ENCODE peak calls at places on chromosome 5, in nine cellular contexts. One of them, this sample, is unnamed.

GRCh38 chr5:75469017-75469416 is 42.4 kb downstream of the CERT1 start:
- DNase-seq in astrocyte: no peak
- DNase-seq in upper lobe of right lung: no peak
- DNase-seq in CD4-positive, CD25-positive, alpha-beta regulatory T cell: no peak
- DNase-seq in keratinocyte: no peak
- DNase-seq in tibial artery: no peak
- DNase-seq in neural progenitor cell: no peak
- DNase-seq in RWPE1: no peak
- DNase-seq in thyroid gland: no peak
- DNase-seq in this sample: no peak

GRCh38 chr5:9617739-9618504 is 12.2 kb downstream of the TAS2R1 start:
- DNase-seq in tibial artery: no peak
- DNase-seq in upper lobe of right lung: no peak
- DNase-seq in neural progenitor cell: no peak
- DNase-seq in thyroid gland: no peak
- DNase-seq in RWPE1: no peak
- DNase-seq in keratinocyte: no peak
- DNase-seq in astrocyte: no peak
- DNase-seq in CD4-positive, CD25-positive, alpha-beta regulatory T cell: no peak
- DNase-seq in this sample: no peak

GRCh38 chr5:68252678-68253520 is 37.3 kb downstream of the PIK3R1 start:
- DNase-seq in tibial artery: no peak
- DNase-seq in upper lobe of right lung: no peak
- DNase-seq in keratinocyte: no peak
- DNase-seq in neural progenitor cell: peak; percentile 85
- DNase-seq in RWPE1: peak; percentile 86
- DNase-seq in thyroid gland: peak; percentile 65
- DNase-seq in CD4-positive, CD25-positive, alpha-beta regulatory T cell: peak; percentile 24
- DNase-seq in astrocyte: peak; percentile 52
- DNase-seq in this sample: no peak

GRCh38 chr5:107549567-107549966 is 121.2 kb downstream of the EFNA5 start:
- DNase-seq in tibial artery: no peak
- DNase-seq in keratinocyte: no peak
- DNase-seq in upper lobe of right lung: no peak
- DNase-seq in CD4-positive, CD25-positive, alpha-beta regulatory T cell: no peak
- DNase-seq in neural progenitor cell: no peak
- DNase-seq in astrocyte: no peak
- DNase-seq in thyroid gland: no peak
- DNase-seq in RWPE1: no peak
- DNase-seq in this sample: no peak

GRCh38 chr5:82330506-82330905 is 52.4 kb upstream of the RPS23 start:
- DNase-seq in thyroid gland: no peak
- DNase-seq in RWPE1: no peak
- DNase-seq in tibial artery: no peak
- DNase-seq in keratinocyte: no peak
- DNase-seq in astrocyte: no peak
- DNase-seq in CD4-positive, CD25-positive, alpha-beta regulatory T cell: no peak
- DNase-seq in neural progenitor cell: no peak
- DNase-seq in upper lobe of right lung: no peak
- DNase-seq in this sample: no peak

GRCh38 chr5:155125696-155126095 is 112.1 kb downstream of the KIF4B start:
- DNase-seq in neural progenitor cell: no peak
- DNase-seq in tibial artery: no peak
- DNase-seq in upper lobe of right lung: no peak
- DNase-seq in astrocyte: no peak
- DNase-seq in keratinocyte: no peak
- DNase-seq in thyroid gland: no peak
- DNase-seq in RWPE1: no peak
- DNase-seq in CD4-positive, CD25-positive, alpha-beta regulatory T cell: no peak
- DNase-seq in this sample: no peak

GRCh38 chr5:57441557-57441956 is 41.1 kb downstream of the ACTBL2 start:
- DNase-seq in astrocyte: peak; percentile 99
- DNase-seq in CD4-positive, CD25-positive, alpha-beta regulatory T cell: no peak
- DNase-seq in tibial artery: no peak
- DNase-seq in RWPE1: peak; percentile 75
- DNase-seq in keratinocyte: peak; percentile 57
- DNase-seq in thyroid gland: no peak
- DNase-seq in neural progenitor cell: no peak
- DNase-seq in upper lobe of right lung: no peak
- DNase-seq in this sample: no peak

GRCh38 chr5:94793816-94794198 is 175.3 kb downstream of the SLF1 start:
- DNase-seq in tibial artery: no peak
- DNase-seq in CD4-positive, CD25-positive, alpha-beta regulatory T cell: no peak
- DNase-seq in thyroid gland: no peak
- DNase-seq in keratinocyte: no peak
- DNase-seq in neural progenitor cell: no peak
- DNase-seq in astrocyte: peak; percentile 74
- DNase-seq in upper lobe of right lung: no peak
- DNase-seq in RWPE1: no peak
- DNase-seq in this sample: no peak

GRCh38 chr5:141834331-141834730 is 43.9 kb downstream of the PCDH1 start:
- DNase-seq in CD4-positive, CD25-positive, alpha-beta regulatory T cell: no peak
- DNase-seq in tibial artery: no peak
- DNase-seq in RWPE1: no peak
- DNase-seq in neural progenitor cell: no peak
- DNase-seq in astrocyte: no peak
- DNase-seq in keratinocyte: no peak
- DNase-seq in thyroid gland: no peak
- DNase-seq in upper lobe of right lung: no peak
- DNase-seq in this sample: no peak

GRCh38 chr5:141826674-141827073 is 51.5 kb downstream of the PCDH1 start:
- DNase-seq in thyroid gland: no peak
- DNase-seq in tibial artery: no peak
- DNase-seq in astrocyte: no peak
- DNase-seq in keratinocyte: no peak
- DNase-seq in RWPE1: no peak
- DNase-seq in CD4-positive, CD25-positive, alpha-beta regulatory T cell: no peak
- DNase-seq in upper lobe of right lung: no peak
- DNase-seq in neural progenitor cell: no peak
- DNase-seq in this sample: no peak

GRCh38 chr5:141835928-141836667 is 42.1 kb downstream of the PCDH1 start:
- DNase-seq in CD4-positive, CD25-positive, alpha-beta regulatory T cell: no peak
- DNase-seq in RWPE1: no peak
- DNase-seq in astrocyte: peak; percentile 16
- DNase-seq in thyroid gland: no peak
- DNase-seq in upper lobe of right lung: no peak
- DNase-seq in neural progenitor cell: no peak
- DNase-seq in keratinocyte: no peak
- DNase-seq in tibial artery: peak; percentile 78
- DNase-seq in this sample: no peak

GRCh38 chr5:141828162-141828561 is 50.0 kb downstream of the PCDH1 start:
- DNase-seq in RWPE1: no peak
- DNase-seq in keratinocyte: no peak
- DNase-seq in thyroid gland: no peak
- DNase-seq in CD4-positive, CD25-positive, alpha-beta regulatory T cell: no peak
- DNase-seq in neural progenitor cell: no peak
- DNase-seq in upper lobe of right lung: no peak
- DNase-seq in astrocyte: no peak
- DNase-seq in tibial artery: no peak
- DNase-seq in this sample: no peak

DNA sequence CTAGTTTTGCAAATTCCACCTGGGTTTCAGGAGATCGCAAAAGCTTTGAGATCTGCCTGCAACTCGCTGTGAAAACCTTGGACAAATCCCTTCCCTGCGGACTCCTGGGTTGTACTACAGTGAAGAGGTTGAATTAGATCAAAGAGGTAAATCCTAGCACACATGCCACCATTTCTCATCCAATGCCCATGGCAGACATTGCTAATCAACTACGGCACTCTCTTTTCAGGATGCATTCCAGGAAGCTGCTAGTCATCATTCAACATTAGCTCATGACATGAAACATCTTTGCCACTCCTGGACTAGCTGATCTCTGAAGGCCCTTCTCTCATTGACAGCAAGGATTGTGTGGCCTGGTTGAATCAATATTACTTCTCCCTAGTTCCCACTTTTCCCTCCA is 46.1 kb downstream of the PCDH1 start:
- DNase-seq in RWPE1: no peak
- DNase-seq in neural progenitor cell: no peak
- DNase-seq in tibial artery: no peak
- DNase-seq in keratinocyte: no peak
- DNase-seq in astrocyte: no peak
- DNase-seq in CD4-positive, CD25-positive, alpha-beta regulatory T cell: no peak
- DNase-seq in upper lobe of right lung: no peak
- DNase-seq in thyroid gland: no peak
- DNase-seq in this sample: no peak
- H3K27ac ChIP-seq in RWPE1: no peak overlapping the region
- H3K27ac ChIP-seq in neural progenitor cell: no peak overlapping the region
- H3K27ac ChIP-seq in tibial artery: no peak overlapping the region
- H3K27ac ChIP-seq in keratinocyte: no peak overlapping the region
- H3K27ac ChIP-seq in astrocyte: no peak overlapping the region
- H3K27ac ChIP-seq in CD4-positive, CD25-positive, alpha-beta regulatory T cell: no peak overlapping the region
- H3K27ac ChIP-seq in upper lobe of right lung: no peak overlapping the region
- H3K27ac ChIP-seq in thyroid gland: no peak overlapping the region
- H3K27ac ChIP-seq in this sample: peak overlapping the region; percentile 55

DNA sequence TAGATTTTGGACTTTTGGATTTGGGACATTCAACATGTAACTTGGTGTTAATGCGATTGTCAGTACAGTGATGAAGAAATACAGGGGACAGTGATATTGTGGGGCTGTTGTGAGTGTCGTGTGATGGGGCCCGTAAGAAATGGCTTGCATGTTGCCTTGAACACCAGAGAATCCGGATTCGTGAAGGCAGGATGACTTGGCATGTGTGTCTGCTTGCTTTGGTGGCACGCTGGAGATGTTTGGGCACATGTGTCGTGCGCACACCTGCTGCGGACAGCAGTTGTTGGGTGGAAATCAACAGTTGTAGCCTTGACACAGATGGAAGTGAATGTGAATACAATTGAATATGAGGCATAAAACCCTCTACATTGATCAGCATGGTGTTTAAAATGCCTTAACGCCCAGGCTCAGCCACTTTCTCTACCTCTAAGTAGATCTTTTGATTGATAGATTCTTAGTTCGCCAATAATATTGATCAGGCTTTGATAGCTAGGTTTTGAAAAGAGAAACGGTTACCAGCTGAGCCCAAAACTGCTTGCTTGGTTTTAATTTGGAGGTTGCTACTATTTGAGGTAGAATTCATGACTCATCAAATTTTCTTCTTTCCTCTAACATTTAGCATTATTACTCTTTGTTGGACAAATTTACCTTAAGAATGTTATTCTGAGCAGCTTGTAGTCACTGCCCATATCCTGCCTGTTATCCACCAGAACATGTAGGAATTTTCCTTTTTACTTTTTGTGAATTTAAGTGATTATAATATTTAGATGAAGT is 94.4 kb downstream of the TRIO start:
- DNase-seq in upper lobe of right lung: no peak
- DNase-seq in RWPE1: no peak
- DNase-seq in astrocyte: peak; percentile 35
- DNase-seq in neural progenitor cell: no peak
- DNase-seq in tibial artery: no peak
- DNase-seq in keratinocyte: no peak
- DNase-seq in CD4-positive, CD25-positive, alpha-beta regulatory T cell: no peak
- DNase-seq in thyroid gland: no peak
- DNase-seq in this sample: no peak
- H3K27ac ChIP-seq in upper lobe of right lung: no peak overlapping the region
- H3K27ac ChIP-seq in RWPE1: no peak overlapping the region
- H3K27ac ChIP-seq in astrocyte: peak overlapping the region; percentile 22
- H3K27ac ChIP-seq in neural progenitor cell: peak overlapping the region; percentile 39
- H3K27ac ChIP-seq in tibial artery: no peak overlapping the region
- H3K27ac ChIP-seq in keratinocyte: no peak overlapping the region
- H3K27ac ChIP-seq in CD4-positive, CD25-positive, alpha-beta regulatory T cell: no peak overlapping the region
- H3K27ac ChIP-seq in thyroid gland: no peak overlapping the region
- H3K27ac ChIP-seq in this sample: no peak overlapping the region

GRCh38 chr5:116577064-116577788 is 2.6 kb upstream of the SEMA6A start:
- DNase-seq in astrocyte: no peak
- DNase-seq in RWPE1: no peak
- DNase-seq in tibial artery: no peak
- DNase-seq in neural progenitor cell: peak; percentile 23
- DNase-seq in thyroid gland: no peak
- DNase-seq in keratinocyte: no peak
- DNase-seq in CD4-positive, CD25-positive, alpha-beta regulatory T cell: no peak
- DNase-seq in upper lobe of right lung: no peak
- DNase-seq in this sample: no peak

GRCh38 chr5:116574682-116575634 is at the start of gene SEMA6A:
- DNase-seq in upper lobe of right lung: peak; percentile 89
- DNase-seq in astrocyte: peak; percentile 81
- DNase-seq in CD4-positive, CD25-positive, alpha-beta regulatory T cell: no peak
- DNase-seq in thyroid gland: peak; percentile 94
- DNase-seq in keratinocyte: peak; percentile 62
- DNase-seq in tibial artery: peak; percentile 90
- DNase-seq in RWPE1: peak; percentile 67
- DNase-seq in neural progenitor cell: peak; percentile 97
- DNase-seq in this sample: peak; percentile 79

GRCh38 chr5:116575635-116576042 is 1.0 kb upstream of the SEMA6A start:
- DNase-seq in neural progenitor cell: peak; percentile 64
- DNase-seq in tibial artery: peak; percentile 65
- DNase-seq in RWPE1: no peak
- DNase-seq in CD4-positive, CD25-positive, alpha-beta regulatory T cell: no peak
- DNase-seq in keratinocyte: peak; percentile 25
- DNase-seq in upper lobe of right lung: peak; percentile 57
- DNase-seq in thyroid gland: peak; percentile 65
- DNase-seq in astrocyte: no peak
- DNase-seq in this sample: no peak

GRCh38 chr5:116573617-116574431 is 799 bp downstream of the SEMA6A start:
- DNase-seq in thyroid gland: peak; percentile 44
- DNase-seq in astrocyte: no peak
- DNase-seq in tibial artery: peak; percentile 62
- DNase-seq in RWPE1: no peak
- DNase-seq in keratinocyte: no peak
- DNase-seq in neural progenitor cell: peak; percentile 64
- DNase-seq in upper lobe of right lung: peak; percentile 63
- DNase-seq in CD4-positive, CD25-positive, alpha-beta regulatory T cell: no peak
- DNase-seq in this sample: no peak

GRCh38 chr5:116576043-116576713 is 1.6 kb upstream of the SEMA6A start:
- DNase-seq in keratinocyte: peak; percentile 9
- DNase-seq in RWPE1: peak; percentile 66
- DNase-seq in astrocyte: peak; percentile 16
- DNase-seq in CD4-positive, CD25-positive, alpha-beta regulatory T cell: no peak
- DNase-seq in tibial artery: peak; percentile 72
- DNase-seq in upper lobe of right lung: peak; percentile 69
- DNase-seq in neural progenitor cell: peak; percentile 94
- DNase-seq in thyroid gland: peak; percentile 80
- DNase-seq in this sample: no peak
- H3K27ac ChIP-seq in keratinocyte: peak overlapping the region; percentile 60
- H3K27ac ChIP-seq in RWPE1: no peak overlapping the region
- H3K27ac ChIP-seq in astrocyte: no peak overlapping the region
- H3K27ac ChIP-seq in CD4-positive, CD25-positive, alpha-beta regulatory T cell: no peak overlapping the region
- H3K27ac ChIP-seq in tibial artery: no peak overlapping the region
- H3K27ac ChIP-seq in upper lobe of right lung: peak overlapping the region; percentile 20
- H3K27ac ChIP-seq in neural progenitor cell: peak overlapping the region; percentile 20
- H3K27ac ChIP-seq in thyroid gland: peak overlapping the region; percentile 71
- H3K27ac ChIP-seq in this sample: peak overlapping the region; percentile 64

GRCh38 chr5:32736842-32737241 is 25.7 kb downstream of the NPR3 start:
- DNase-seq in upper lobe of right lung: no peak
- DNase-seq in RWPE1: no peak
- DNase-seq in CD4-positive, CD25-positive, alpha-beta regulatory T cell: no peak
- DNase-seq in tibial artery: no peak
- DNase-seq in keratinocyte: no peak
- DNase-seq in neural progenitor cell: no peak
- DNase-seq in astrocyte: no peak
- DNase-seq in thyroid gland: no peak
- DNase-seq in this sample: no peak

GRCh38 chr5:32734822-32735378 is 23.8 kb downstream of the NPR3 start:
- DNase-seq in keratinocyte: no peak
- DNase-seq in CD4-positive, CD25-positive, alpha-beta regulatory T cell: no peak
- DNase-seq in RWPE1: no peak
- DNase-seq in neural progenitor cell: no peak
- DNase-seq in upper lobe of right lung: no peak
- DNase-seq in astrocyte: no peak
- DNase-seq in thyroid gland: no peak
- DNase-seq in tibial artery: no peak
- DNase-seq in this sample: no peak

GRCh38 chr5:32733582-32734340 is 22.6 kb downstream of the NPR3 start:
- DNase-seq in RWPE1: no peak
- DNase-seq in thyroid gland: no peak
- DNase-seq in neural progenitor cell: no peak
- DNase-seq in upper lobe of right lung: no peak
- DNase-seq in tibial artery: no peak
- DNase-seq in keratinocyte: no peak
- DNase-seq in astrocyte: no peak
- DNase-seq in CD4-positive, CD25-positive, alpha-beta regulatory T cell: no peak
- DNase-seq in this sample: no peak

GRCh38 chr5:32735512-32735911 is 24.4 kb downstream of the NPR3 start:
- DNase-seq in CD4-positive, CD25-positive, alpha-beta regulatory T cell: no peak
- DNase-seq in upper lobe of right lung: no peak
- DNase-seq in tibial artery: no peak
- DNase-seq in astrocyte: no peak
- DNase-seq in neural progenitor cell: no peak
- DNase-seq in RWPE1: no peak
- DNase-seq in keratinocyte: no peak
- DNase-seq in thyroid gland: no peak
- DNase-seq in this sample: no peak
- H3K27ac ChIP-seq in CD4-positive, CD25-positive, alpha-beta regulatory T cell: no peak overlapping the region
- H3K27ac ChIP-seq in upper lobe of right lung: no peak overlapping the region
- H3K27ac ChIP-seq in tibial artery: peak overlapping the region; percentile 26
- H3K27ac ChIP-seq in astrocyte: no peak overlapping the region
- H3K27ac ChIP-seq in neural progenitor cell: no peak overlapping the region
- H3K27ac ChIP-seq in RWPE1: no peak overlapping the region
- H3K27ac ChIP-seq in keratinocyte: no peak overlapping the region
- H3K27ac ChIP-seq in thyroid gland: no peak overlapping the region
- H3K27ac ChIP-seq in this sample: no peak overlapping the region